ENCODE peak calls at places on chromosomes 12 and 14, in four cellular contexts. One of them, this sample, is unnamed.

GRCh38 chr12:109764123-109764522 is 50.5 kb downstream of the FAM222A start:
- DNase-seq in left ventricle myocardium inferior: no peak
- DNase-seq in tibial artery: no peak
- DNase-seq in left lung: no peak
- DNase-seq in this sample: no peak

GRCh38 chr12:75553398-75553797 is 42.0 kb upstream of the KRR1 start:
- DNase-seq in left ventricle myocardium inferior: no peak
- DNase-seq in tibial artery: no peak
- DNase-seq in left lung: no peak
- DNase-seq in this sample: peak; percentile 33

GRCh38 chr12:68746572-68747180 is 700 bp downstream of the SLC35E3 start:
- DNase-seq in left ventricle myocardium inferior: peak; percentile 40
- DNase-seq in tibial artery: peak; percentile 78
- DNase-seq in left lung: peak; percentile 84
- DNase-seq in this sample: peak; percentile 71

GRCh38 chr14:23577004-23577681 is 1.4 kb downstream of the JPH4 start:
- DNase-seq in left ventricle myocardium inferior: no peak
- DNase-seq in tibial artery: no peak
- DNase-seq in left lung: peak; percentile 81
- DNase-seq in this sample: no peak

GRCh38 chr12:71371132-71371531 is 68.5 kb upstream of the LGR5 start:
- DNase-seq in left ventricle myocardium inferior: no peak
- DNase-seq in tibial artery: no peak
- DNase-seq in left lung: no peak
- DNase-seq in this sample: no peak

GRCh38 chr12:120914794-120915193 is 10.6 kb upstream of the SPPL3 start:
- DNase-seq in left ventricle myocardium inferior: no peak
- DNase-seq in tibial artery: no peak
- DNase-seq in left lung: no peak
- DNase-seq in this sample: no peak

GRCh38 chr12:104672501-104673265 is 215.9 kb downstream of the CHST11 start:
- DNase-seq in left ventricle myocardium inferior: peak; percentile 48
- DNase-seq in tibial artery: peak; percentile 95
- DNase-seq in left lung: no peak
- DNase-seq in this sample: peak; percentile 63

GRCh38 chr12:107231269-107231668 is 137.9 kb upstream of the CRY1 start:
- DNase-seq in left ventricle myocardium inferior: no peak
- DNase-seq in tibial artery: no peak
- DNase-seq in left lung: no peak
- DNase-seq in this sample: no peak

GRCh38 chr14:100773331-100774163 is 46.9 kb downstream of the DLK1 start:
- DNase-seq in left ventricle myocardium inferior: no peak
- DNase-seq in tibial artery: peak; percentile 39
- DNase-seq in left lung: peak; percentile 71
- DNase-seq in this sample: no peak

GRCh38 chr14:94330432-94330831 is 7.3 kb upstream of the SERPINA6 start:
- DNase-seq in left ventricle myocardium inferior: no peak
- DNase-seq in tibial artery: no peak
- DNase-seq in left lung: no peak
- DNase-seq in this sample: no peak

GRCh38 chr14:50399251-50400032 is 2.8 kb upstream of the CDKL1 start:
- DNase-seq in left ventricle myocardium inferior: no peak
- DNase-seq in tibial artery: peak; percentile 75
- DNase-seq in left lung: no peak
- DNase-seq in this sample: peak; percentile 63

GRCh38 chr14:37417151-37417550 is 177.9 kb downstream of the FOXA1 start:
- DNase-seq in left ventricle myocardium inferior: no peak
- DNase-seq in tibial artery: no peak
- DNase-seq in left lung: no peak
- DNase-seq in this sample: no peak

GRCh38 chr14:34301107-34301734 is 160.8 kb downstream of the SPTSSA start:
- DNase-seq in left ventricle myocardium inferior: no peak
- DNase-seq in tibial artery: no peak
- DNase-seq in left lung: no peak
- DNase-seq in this sample: peak; percentile 25

GRCh38 chr12:103326190-103326589 is 169.6 kb downstream of the C12orf42 start:
- DNase-seq in left ventricle myocardium inferior: no peak
- DNase-seq in tibial artery: no peak
- DNase-seq in left lung: no peak
- DNase-seq in this sample: no peak

GRCh38 chr12:13093850-13094225 is 9.6 kb downstream of the GSG1 start:
- DNase-seq in left ventricle myocardium inferior: no peak
- DNase-seq in tibial artery: no peak
- DNase-seq in left lung: no peak
- DNase-seq in this sample: no peak

GRCh38 chr12:42129595-42130204 is 15.0 kb downstream of the GXYLT1 start:
- DNase-seq in left ventricle myocardium inferior: no peak
- DNase-seq in tibial artery: no peak
- DNase-seq in left lung: no peak
- DNase-seq in this sample: peak; percentile 75

GRCh38 chr12:25557830-25558436 is 4.8 kb upstream of the LMNTD1 start:
- DNase-seq in left ventricle myocardium inferior: no peak
- DNase-seq in tibial artery: no peak
- DNase-seq in left lung: no peak
- DNase-seq in this sample: peak; percentile 48

GRCh38 chr12:80183939-80184338 is 84.6 kb downstream of the OTOGL start:
- DNase-seq in left ventricle myocardium inferior: no peak
- DNase-seq in tibial artery: no peak
- DNase-seq in left lung: no peak
- DNase-seq in this sample: peak; percentile 38

GRCh38 chr12:98645572-98646067 is 530 bp downstream of the APAF1 start:
- DNase-seq in left ventricle myocardium inferior: no peak
- DNase-seq in tibial artery: no peak
- DNase-seq in left lung: no peak
- DNase-seq in this sample: no peak

GRCh38 chr12:124379938-124380754 is 85.3 kb downstream of the RFLNA start:
- DNase-seq in left ventricle myocardium inferior: peak; percentile 66
- DNase-seq in tibial artery: peak; percentile 97
- DNase-seq in left lung: peak; percentile 89
- DNase-seq in this sample: peak; percentile 89

GRCh38 chr12:129610601-129611120 is 293.2 kb downstream of the TMEM132D start:
- DNase-seq in left ventricle myocardium inferior: no peak
- DNase-seq in tibial artery: no peak
- DNase-seq in left lung: no peak
- DNase-seq in this sample: no peak

GRCh38 chr14:89212386-89213235 is 204.4 kb downstream of the FOXN3 start:
- DNase-seq in left ventricle myocardium inferior: no peak
- DNase-seq in tibial artery: no peak
- DNase-seq in left lung: peak; percentile 76
- DNase-seq in this sample: no peak

GRCh38 chr12:100584261-100584660 is 10.8 kb downstream of the GAS2L3 start:
- DNase-seq in left ventricle myocardium inferior: no peak
- DNase-seq in tibial artery: no peak
- DNase-seq in left lung: no peak
- DNase-seq in this sample: no peak

GRCh38 chr14:50397461-50398196 is 948 bp upstream of the CDKL1 start:
- DNase-seq in left ventricle myocardium inferior: no peak
- DNase-seq in tibial artery: no peak
- DNase-seq in left lung: no peak
- DNase-seq in this sample: peak; percentile 21

GRCh38 chr14:68612049-68612448 is 180.8 kb downstream of the ZFP36L1 start:
- DNase-seq in left ventricle myocardium inferior: peak; percentile 45
- DNase-seq in tibial artery: peak; percentile 66
- DNase-seq in left lung: no peak
- DNase-seq in this sample: peak; percentile 80

GRCh38 chr14:39762576-39763401 is 330.6 kb upstream of the FBXO33 start:
- DNase-seq in left ventricle myocardium inferior: no peak
- DNase-seq in tibial artery: no peak
- DNase-seq in left lung: no peak
- DNase-seq in this sample: no peak

GRCh38 chr12:66107451-66107915 is 23.1 kb downstream of the LLPH start:
- DNase-seq in left ventricle myocardium inferior: no peak
- DNase-seq in tibial artery: no peak
- DNase-seq in left lung: no peak
- DNase-seq in this sample: peak; percentile 94

DNA sequence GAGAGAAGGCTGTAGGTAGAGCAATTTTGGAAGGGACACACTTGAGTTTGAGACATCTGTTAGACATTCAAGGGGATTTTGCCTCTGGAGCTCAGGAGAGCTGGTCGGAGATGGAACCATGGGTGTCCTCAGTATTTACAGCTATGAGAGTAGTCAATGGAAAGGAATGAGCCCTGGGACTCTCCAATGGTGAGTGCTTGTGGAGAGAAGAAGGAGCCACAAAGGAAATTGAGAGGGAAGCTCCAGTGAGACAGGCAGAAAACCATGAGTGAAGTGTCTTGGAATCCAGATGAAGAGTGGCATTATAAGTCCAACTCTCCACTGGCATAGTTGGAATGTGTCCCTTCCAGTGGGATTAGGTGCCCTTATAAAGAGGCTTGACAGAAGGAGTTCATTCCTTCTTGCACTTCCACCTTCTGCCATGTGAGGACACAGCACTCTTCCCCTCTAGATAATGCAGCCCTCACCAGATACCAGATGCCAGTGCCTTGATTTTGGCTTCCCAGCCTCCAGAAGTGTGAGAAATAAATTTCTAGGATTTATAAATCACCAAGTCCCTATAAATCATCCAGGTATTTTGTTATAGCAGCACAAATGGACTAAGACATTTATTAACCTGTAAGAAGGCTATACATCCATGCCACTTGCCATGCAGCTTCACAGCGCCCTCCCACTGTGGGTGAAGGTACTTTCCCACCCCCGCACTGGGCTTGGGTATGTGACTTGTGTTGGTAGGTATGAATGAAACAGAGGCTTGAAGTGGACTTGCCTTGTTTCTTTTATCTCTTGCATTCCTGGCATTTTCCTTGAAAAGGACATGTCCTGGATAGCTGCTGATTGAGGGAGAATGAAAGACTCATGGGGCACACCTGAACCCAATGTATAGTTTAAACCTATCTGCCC is 27.3 kb downstream of the LLPH start:
- DNase-seq in left ventricle myocardium inferior: no peak
- DNase-seq in tibial artery: no peak
- DNase-seq in left lung: no peak
- DNase-seq in this sample: peak; percentile 13
- TF ChIP-seq CTCF in left ventricle myocardium inferior: no peak
- TF ChIP-seq CTCF in tibial artery: no peak
- TF ChIP-seq CTCF in left lung: no peak
- TF ChIP-seq CTCF in this sample: peak; percentile 4

GRCh38 chr14:56661478-56661877 is 81.9 kb downstream of the TMEM260 start:
- DNase-seq in left ventricle myocardium inferior: no peak
- DNase-seq in tibial artery: no peak
- DNase-seq in left lung: no peak
- DNase-seq in this sample: no peak
- H3K4me3 ChIP-seq in left ventricle myocardium inferior: no peak overlapping the region
- H3K4me3 ChIP-seq in tibial artery: no peak overlapping the region
- H3K4me3 ChIP-seq in left lung: no peak overlapping the region
- H3K4me3 ChIP-seq in this sample: no peak overlapping the region

DNA sequence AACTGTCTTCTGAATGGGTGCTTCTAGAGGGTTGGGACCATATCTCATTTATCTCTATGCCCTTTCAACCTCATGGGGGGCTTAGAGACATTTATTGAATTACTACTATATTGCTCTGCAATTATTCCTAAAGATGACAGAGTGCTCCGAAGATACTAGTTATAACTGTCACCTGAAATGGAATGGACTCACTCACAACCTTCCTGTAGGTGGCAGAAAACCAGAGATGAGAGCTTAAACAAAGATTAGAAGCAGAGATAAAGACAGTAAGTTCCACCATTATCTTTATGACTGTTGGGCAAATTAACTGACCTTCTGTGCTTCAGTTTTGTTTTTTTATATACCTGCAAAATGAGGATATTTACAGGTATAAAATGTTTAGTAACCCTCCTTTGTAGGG is 31.5 kb upstream of the GTF2A1 start:
- DNase-seq in left ventricle myocardium inferior: no peak
- DNase-seq in tibial artery: no peak
- DNase-seq in left lung: no peak
- DNase-seq in this sample: no peak
- TF ChIP-seq CTCF in left ventricle myocardium inferior: no peak
- TF ChIP-seq CTCF in tibial artery: no peak
- TF ChIP-seq CTCF in left lung: no peak
- TF ChIP-seq CTCF in this sample: no peak

GRCh38 chr14:103007555-103007954 is 49.8 kb downstream of the CDC42BPB start:
- DNase-seq in left ventricle myocardium inferior: peak; percentile 32
- DNase-seq in tibial artery: no peak
- DNase-seq in left lung: no peak
- DNase-seq in this sample: no peak

GRCh38 chr14:103006991-103007520 is 50.3 kb downstream of the CDC42BPB start:
- DNase-seq in left ventricle myocardium inferior: no peak
- DNase-seq in tibial artery: no peak
- DNase-seq in left lung: no peak
- DNase-seq in this sample: no peak

GRCh38 chr14:103008126-103008525 is 49.2 kb downstream of the CDC42BPB start:
- DNase-seq in left ventricle myocardium inferior: no peak
- DNase-seq in tibial artery: no peak
- DNase-seq in left lung: no peak
- DNase-seq in this sample: no peak

GRCh38 chr14:103006106-103006505 is 51.2 kb downstream of the CDC42BPB start:
- DNase-seq in left ventricle myocardium inferior: no peak
- DNase-seq in tibial artery: peak; percentile 28
- DNase-seq in left lung: no peak
- DNase-seq in this sample: no peak

DNA sequence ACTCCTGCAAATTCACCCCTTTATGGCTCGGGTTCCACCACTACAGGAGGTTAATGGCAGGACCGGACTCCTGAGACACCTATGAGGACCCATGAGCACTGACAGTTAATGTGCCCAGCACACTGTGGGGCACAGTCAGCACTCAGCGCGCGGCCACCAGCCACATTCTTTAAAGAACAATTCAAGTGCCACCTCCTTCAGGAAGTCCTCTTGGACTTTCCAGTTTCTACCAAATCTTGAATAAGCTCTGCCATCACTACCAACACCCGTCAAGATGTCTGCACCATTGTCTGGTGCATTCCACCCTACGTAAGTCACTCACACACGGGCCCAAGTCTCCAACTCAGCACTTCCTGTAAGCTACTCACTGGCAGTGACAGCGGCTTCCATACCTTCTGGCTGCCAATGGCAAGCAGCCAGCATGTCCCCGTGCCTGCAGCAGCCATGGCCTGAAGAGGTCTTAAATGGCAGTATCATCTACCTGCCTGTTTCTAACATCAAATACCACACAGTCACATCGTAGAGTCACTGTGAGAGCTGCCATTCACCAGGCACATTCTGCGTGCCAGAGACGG is 48.5 kb downstream of the CDC42BPB start:
- DNase-seq in left ventricle myocardium inferior: peak; percentile 52
- DNase-seq in tibial artery: no peak
- DNase-seq in left lung: no peak
- DNase-seq in this sample: peak; percentile 57
- H3K4me3 ChIP-seq in left ventricle myocardium inferior: no peak overlapping the region
- H3K4me3 ChIP-seq in tibial artery: no peak overlapping the region
- H3K4me3 ChIP-seq in left lung: no peak overlapping the region
- H3K4me3 ChIP-seq in this sample: no peak overlapping the region

DNA sequence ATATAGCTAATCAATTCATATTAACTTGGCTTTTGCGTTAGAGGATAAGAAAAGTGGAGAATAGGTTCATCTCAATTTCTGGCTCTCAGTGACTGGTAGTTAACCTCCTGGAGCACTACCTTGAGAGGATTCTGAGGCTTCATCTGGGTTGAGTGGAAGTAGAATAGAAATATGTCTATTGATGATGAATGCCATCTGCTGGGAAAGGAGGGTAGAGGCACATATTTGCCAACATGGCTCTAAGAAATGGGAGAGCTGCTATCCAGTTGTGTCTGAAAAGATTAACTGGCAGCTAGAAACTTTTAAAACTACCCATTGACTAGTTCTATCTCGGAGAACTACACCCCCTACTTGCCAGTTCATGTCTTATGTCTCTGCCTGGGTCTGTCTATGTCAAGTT is 530.1 kb downstream of the NRXN3 start:
- DNase-seq in left ventricle myocardium inferior: no peak
- DNase-seq in tibial artery: no peak
- DNase-seq in left lung: no peak
- DNase-seq in this sample: peak; percentile 4
- TF ChIP-seq CTCF in left ventricle myocardium inferior: no peak
- TF ChIP-seq CTCF in tibial artery: no peak
- TF ChIP-seq CTCF in left lung: no peak
- TF ChIP-seq CTCF in this sample: peak; percentile 41

This sample was measured in AG10803.